ENCODE peak calls at places on chromosomes 4 and X, in four cellular contexts. One of them, this sample, is unnamed.

GRCh38 chr4:79913581-79913980 is 159.4 kb downstream of the ANTXR2 start:
- DNase-seq in astrocyte of the cerebellum: peak; percentile 51
- DNase-seq in body of pancreas: no peak
- DNase-seq in choroid plexus epithelial cell: peak; percentile 84
- DNase-seq in this sample: peak; percentile 34

GRCh38 chr4:154677923-154678322 is 65.5 kb upstream of the FGG start:
- DNase-seq in astrocyte of the cerebellum: no peak
- DNase-seq in body of pancreas: no peak
- DNase-seq in choroid plexus epithelial cell: no peak
- DNase-seq in this sample: no peak

GRCh38 chr4:177185579-177185978 is 124.1 kb upstream of the NEIL3 start:
- DNase-seq in astrocyte of the cerebellum: no peak
- DNase-seq in body of pancreas: no peak
- DNase-seq in choroid plexus epithelial cell: no peak
- DNase-seq in this sample: no peak

GRCh38 chr4:139493176-139493575 is 39.3 kb downstream of the RAB33B start:
- DNase-seq in astrocyte of the cerebellum: no peak
- DNase-seq in body of pancreas: no peak
- DNase-seq in choroid plexus epithelial cell: no peak
- DNase-seq in this sample: no peak

GRCh38 chr4:174080361-174080760 is 203.1 kb downstream of the FBXO8 start:
- DNase-seq in astrocyte of the cerebellum: no peak
- DNase-seq in body of pancreas: no peak
- DNase-seq in choroid plexus epithelial cell: peak; percentile 34
- DNase-seq in this sample: peak; percentile 91

GRCh38 chrX:8424941-8425340 is 39.7 kb upstream of the VCX3B start:
- DNase-seq in astrocyte of the cerebellum: no peak
- DNase-seq in body of pancreas: no peak
- DNase-seq in choroid plexus epithelial cell: no peak
- DNase-seq in this sample: no peak

GRCh38 chr4:36841583-36842326 is 402.8 kb upstream of the NWD2 start:
- DNase-seq in astrocyte of the cerebellum: no peak
- DNase-seq in body of pancreas: no peak
- DNase-seq in choroid plexus epithelial cell: peak; percentile 2
- DNase-seq in this sample: peak; percentile 61

GRCh38 chr4:39931441-39931901 is 46.2 kb downstream of the PDS5A start:
- DNase-seq in astrocyte of the cerebellum: no peak
- DNase-seq in body of pancreas: no peak
- DNase-seq in choroid plexus epithelial cell: no peak
- DNase-seq in this sample: no peak

GRCh38 chr4:3414421-3415279 is 27.1 kb upstream of the HGFAC start:
- DNase-seq in astrocyte of the cerebellum: no peak
- DNase-seq in body of pancreas: no peak
- DNase-seq in choroid plexus epithelial cell: no peak
- DNase-seq in this sample: no peak

GRCh38 chr4:109303141-109303499 is 662 bp upstream of the COL25A1 start:
- DNase-seq in astrocyte of the cerebellum: no peak
- DNase-seq in body of pancreas: no peak
- DNase-seq in choroid plexus epithelial cell: peak; percentile 15
- DNase-seq in this sample: peak; percentile 20

DNA sequence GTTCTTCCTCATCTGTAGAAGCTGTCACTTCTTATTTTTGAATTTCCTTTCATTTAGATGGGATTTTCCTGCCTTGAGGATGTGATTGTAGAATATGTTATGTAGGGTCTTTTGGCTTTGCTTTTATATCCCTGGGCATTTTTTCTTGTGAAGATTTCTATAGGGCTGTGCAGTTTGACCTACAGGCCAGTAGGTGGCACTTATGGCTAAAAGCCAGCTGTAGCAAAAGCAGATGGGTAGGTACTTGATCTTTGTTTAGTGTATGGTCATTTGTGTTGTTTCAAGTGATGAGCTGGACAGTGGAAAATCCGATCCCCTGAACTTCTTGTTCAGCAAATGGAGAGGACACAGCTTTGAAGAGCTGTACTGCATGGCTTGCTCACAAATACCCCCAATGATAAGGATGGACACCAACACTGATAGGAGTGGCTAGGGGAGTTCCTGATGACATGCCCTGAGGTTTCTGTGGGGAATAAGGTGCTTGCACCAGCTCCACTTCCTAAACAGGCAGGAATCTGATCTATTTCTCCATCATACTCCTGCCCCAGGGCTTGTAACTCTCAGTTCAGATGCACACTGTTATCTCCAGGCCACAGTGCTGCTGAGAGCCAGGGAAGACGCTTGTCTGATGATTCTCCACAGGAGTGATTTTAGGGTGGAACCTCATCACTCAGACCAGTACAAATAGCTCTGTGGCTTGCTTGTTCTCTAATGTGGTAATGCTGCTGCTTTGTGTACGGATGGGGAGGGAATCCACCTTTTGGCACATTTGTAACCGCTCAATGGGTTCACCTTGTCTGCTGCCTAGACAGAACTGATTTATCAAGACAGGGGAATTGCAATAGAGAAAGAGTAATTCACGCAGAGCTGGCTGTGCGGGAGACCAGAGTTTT is 417.1 kb upstream of the MAGEB16 start:
- DNase-seq in astrocyte of the cerebellum: no peak
- DNase-seq in body of pancreas: peak; percentile 11
- DNase-seq in choroid plexus epithelial cell: peak; percentile 26
- DNase-seq in this sample: peak; percentile 18
- TF ChIP-seq CTCF in astrocyte of the cerebellum: peak; percentile 61
- TF ChIP-seq CTCF in body of pancreas: peak; percentile 76
- TF ChIP-seq CTCF in choroid plexus epithelial cell: peak; percentile 52
- TF ChIP-seq CTCF in this sample: peak; percentile 40

DNA sequence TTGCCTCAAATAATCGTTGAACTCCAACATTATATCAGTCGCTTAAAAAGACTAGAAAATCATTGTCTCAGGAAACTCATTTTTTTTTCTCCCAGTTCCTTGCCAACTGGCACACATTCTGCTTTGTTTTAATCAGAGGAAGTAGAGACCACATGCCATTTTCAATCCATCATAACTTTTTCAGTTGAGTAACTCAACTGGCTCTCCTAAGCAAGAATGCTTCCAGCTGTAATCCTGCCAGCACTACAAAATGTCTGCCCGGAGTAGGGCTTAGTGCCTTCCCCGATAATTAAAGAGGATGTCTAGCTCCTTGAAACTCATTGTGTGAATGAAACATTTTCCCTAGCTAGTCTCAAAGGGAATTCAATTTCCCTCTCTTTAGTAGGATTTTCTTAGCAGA is 33.0 kb downstream of the FREM3 start:
- DNase-seq in astrocyte of the cerebellum: peak; percentile 90
- DNase-seq in body of pancreas: peak; percentile 21
- DNase-seq in choroid plexus epithelial cell: peak; percentile 70
- DNase-seq in this sample: peak; percentile 97
- H3K4me3 ChIP-seq in astrocyte of the cerebellum: no peak overlapping the region
- H3K4me3 ChIP-seq in body of pancreas: no peak overlapping the region
- H3K4me3 ChIP-seq in choroid plexus epithelial cell: no peak overlapping the region
- H3K4me3 ChIP-seq in this sample: no peak overlapping the region

GRCh38 chrX:136607236-136607635 is 40.7 kb upstream of the CD40LG start:
- DNase-seq in astrocyte of the cerebellum: no peak
- DNase-seq in body of pancreas: no peak
- DNase-seq in choroid plexus epithelial cell: no peak
- DNase-seq in this sample: no peak

GRCh38 chrX:136608295-136608933 is 39.5 kb upstream of the CD40LG start:
- DNase-seq in astrocyte of the cerebellum: no peak
- DNase-seq in body of pancreas: peak; percentile 18
- DNase-seq in choroid plexus epithelial cell: peak; percentile 50
- DNase-seq in this sample: peak; percentile 29
- TF ChIP-seq CTCF in astrocyte of the cerebellum: no peak
- TF ChIP-seq CTCF in body of pancreas: peak; percentile 21
- TF ChIP-seq CTCF in choroid plexus epithelial cell: peak; percentile 50
- TF ChIP-seq CTCF in this sample: peak; percentile 24

GRCh38 chr4:119026662-119027444 is 108.8 kb upstream of the MYOZ2 start:
- DNase-seq in astrocyte of the cerebellum: no peak
- DNase-seq in body of pancreas: no peak
- DNase-seq in choroid plexus epithelial cell: peak; percentile 17
- DNase-seq in this sample: no peak
- H3K4me3 ChIP-seq in astrocyte of the cerebellum: no peak overlapping the region
- H3K4me3 ChIP-seq in body of pancreas: no peak overlapping the region
- H3K4me3 ChIP-seq in choroid plexus epithelial cell: peak overlapping the region; percentile 15
- H3K4me3 ChIP-seq in this sample: no peak overlapping the region

GRCh38 chr4:1315306-1315705 is 25.6 kb downstream of the MAEA start:
- DNase-seq in astrocyte of the cerebellum: no peak
- DNase-seq in body of pancreas: no peak
- DNase-seq in choroid plexus epithelial cell: no peak
- DNase-seq in this sample: no peak
- TF ChIP-seq CTCF in astrocyte of the cerebellum: no peak
- TF ChIP-seq CTCF in body of pancreas: no peak
- TF ChIP-seq CTCF in choroid plexus epithelial cell: no peak
- TF ChIP-seq CTCF in this sample: no peak

DNA sequence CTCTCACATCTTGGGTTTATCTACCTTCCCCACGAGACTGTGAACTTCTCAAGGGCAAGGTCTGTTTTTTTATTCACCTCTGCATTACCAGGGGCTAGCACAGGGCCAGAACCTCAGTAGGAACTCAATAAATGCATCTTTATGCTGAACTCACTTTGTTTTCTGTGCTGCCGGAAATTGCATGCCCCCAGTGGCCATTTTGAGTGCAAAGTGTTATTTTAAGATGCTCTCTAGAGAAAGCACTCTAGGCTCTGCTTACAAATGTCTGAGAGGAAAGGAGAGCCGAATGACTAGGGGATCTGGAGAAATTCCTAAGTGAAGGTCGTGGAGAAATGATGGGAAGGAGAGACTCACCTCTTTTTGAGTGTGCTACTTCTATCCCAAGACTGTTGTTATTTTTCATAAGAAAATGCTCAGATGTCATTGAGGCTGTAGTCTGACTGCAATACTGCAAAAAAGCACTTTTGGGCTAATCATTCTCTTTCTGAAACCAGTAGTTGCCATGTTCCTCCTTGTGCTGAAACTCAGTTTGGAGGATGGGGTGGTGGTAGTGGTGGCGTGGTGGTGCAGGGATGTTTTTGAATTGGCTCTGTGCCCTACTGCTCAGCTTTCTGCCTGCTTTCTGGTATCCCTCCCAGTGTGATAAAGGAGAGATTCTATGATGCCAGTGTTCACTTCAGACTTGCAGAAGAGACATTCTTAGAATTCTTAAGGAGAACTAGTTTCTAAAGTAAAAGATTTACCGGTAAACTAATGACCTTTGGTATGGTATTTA is 41.3 kb downstream of the DOCK11 start:
- DNase-seq in astrocyte of the cerebellum: no peak
- DNase-seq in body of pancreas: no peak
- DNase-seq in choroid plexus epithelial cell: peak; percentile 62
- DNase-seq in this sample: peak; percentile 46
- H3K4me3 ChIP-seq in astrocyte of the cerebellum: no peak overlapping the region
- H3K4me3 ChIP-seq in body of pancreas: no peak overlapping the region
- H3K4me3 ChIP-seq in choroid plexus epithelial cell: no peak overlapping the region
- H3K4me3 ChIP-seq in this sample: no peak overlapping the region

DNA sequence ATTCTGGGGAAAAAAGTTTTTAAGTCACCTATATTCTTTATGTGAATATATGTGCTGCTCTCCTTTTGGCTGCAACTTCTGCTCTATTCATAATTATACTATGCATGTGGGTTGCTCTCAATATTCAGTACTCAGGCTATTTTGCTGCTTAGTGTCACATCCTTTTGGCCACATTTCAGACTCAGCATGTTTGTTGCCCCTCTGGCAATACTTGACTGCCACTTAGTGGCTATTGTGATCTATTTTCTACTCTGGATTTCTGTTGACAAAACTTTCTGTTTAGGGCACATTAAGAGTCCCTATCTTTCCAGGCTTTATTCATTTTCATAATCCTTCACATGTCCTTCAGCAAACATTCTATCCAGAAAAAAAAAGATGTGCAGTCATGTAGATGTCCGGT is 15.8 kb upstream of the CT45A1 start:
- DNase-seq in astrocyte of the cerebellum: no peak
- DNase-seq in body of pancreas: no peak
- DNase-seq in choroid plexus epithelial cell: no peak
- DNase-seq in this sample: no peak
- TF ChIP-seq CTCF in astrocyte of the cerebellum: no peak
- TF ChIP-seq CTCF in body of pancreas: no peak
- TF ChIP-seq CTCF in choroid plexus epithelial cell: no peak
- TF ChIP-seq CTCF in this sample: no peak

GRCh38 chrX:133415276-133416105 is at the start of gene GPC4:
- DNase-seq in astrocyte of the cerebellum: no peak
- DNase-seq in body of pancreas: peak; percentile 85
- DNase-seq in choroid plexus epithelial cell: peak; percentile 41
- DNase-seq in this sample: peak; percentile 4
- H3K4me3 ChIP-seq in astrocyte of the cerebellum: peak within 1 kb of the TSS; percentile 69
- H3K4me3 ChIP-seq in body of pancreas: peak within 1 kb of the TSS; percentile 54
- H3K4me3 ChIP-seq in choroid plexus epithelial cell: peak within 1 kb of the TSS; percentile 58
- H3K4me3 ChIP-seq in this sample: peak within 1 kb of the TSS; percentile 36